ENCODE peak calls at places on chromosomes 4 and X, in seven cellular contexts. H, D, F, N, K, Z and J are unnamed samples.

GRCh38 chr4:730511-730910 is 24.9 kb downstream of the PCGF3 start:
- DNase-seq in H (no peak), D (no peak), F (peak), N (no peak), K (no peak), Z (no peak), J (no peak)

GRCh38 chr4:100461796-100462195 is 56.0 kb downstream of the EMCN start:
- DNase-seq in H (no peak), D (no peak), F (no peak), N (no peak), K (no peak), Z (no peak), J (no peak)

GRCh38 chr4:55661398-55662056 is 25.4 kb upstream of the NMU start:
- DNase-seq in H (no peak), D (no peak), F (no peak), N (no peak), K (no peak), Z (no peak), J (no peak)

GRCh38 chrX:148662014-148662413 is 161.6 kb downstream of the AFF2 start:
- DNase-seq in H (no peak), D (no peak), F (no peak), N (no peak), K (no peak), Z (no peak), J (no peak)

GRCh38 chrX:85977218-85977617 is 70.1 kb downstream of the CHM start:
- DNase-seq in H (no peak), D (no peak), F (no peak), N (no peak), K (no peak), Z (no peak), J (no peak)

GRCh38 chrX:38127961-38128360 is 92.7 kb downstream of the SRPX start:
- DNase-seq in H (no peak), D (no peak), F (no peak), N (no peak), K (no peak), Z (no peak), J (no peak)

GRCh38 chrX:54419559-54420302 is 20.5 kb upstream of the TSR2 start:
- DNase-seq in H (no peak), D (no peak), F (no peak), N (no peak), K (no peak), Z (no peak), J (no peak)

GRCh38 chrX:152904151-152905080 is 6.5 kb downstream of the ZNF185 start:
- DNase-seq in H (peak), D (peak), F (no peak), N (peak), K (peak), Z (peak), J (peak)

GRCh38 chrX:80173261-80173660 is 158.7 kb downstream of the TBX22 start:
- DNase-seq in H (no peak), D (no peak), F (no peak), N (no peak), K (no peak), Z (no peak), J (no peak)

GRCh38 chr4:101421393-101421792 is 74.1 kb upstream of the PPP3CA start:
- DNase-seq in H (peak), D (no peak), F (no peak), N (no peak), K (no peak), Z (no peak), J (no peak)

GRCh38 chrX:129654652-129655546 is at the start of gene APLN:
- DNase-seq in H (peak), D (peak), F (peak), N (peak), K (no peak), Z (peak), J (no peak)

GRCh38 chrX:17590892-17591740 is 146.2 kb upstream of the SCML1 start:
- DNase-seq in H (peak), D (peak), F (no peak), N (peak), K (no peak), Z (peak), J (peak)

GRCh38 chrX:23901065-23901464 is 6.7 kb downstream of the APOO start:
- DNase-seq in H (peak), D (no peak), F (no peak), N (peak), K (no peak), Z (peak), J (no peak)

GRCh38 chrX:102067966-102068723 is 57.3 kb upstream of the TCEAL2 start:
- DNase-seq in H (peak), D (peak), F (no peak), N (peak), K (no peak), Z (peak), J (peak)

GRCh38 chr4:183722738-183723560 is 63.9 kb downstream of the TRAPPC11 start:
- DNase-seq in H (peak), D (peak), F (peak), N (peak), K (no peak), Z (peak), J (peak)

GRCh38 chr4:108141213-108142045 is 27.3 kb downstream of the LEF1 start:
- DNase-seq in H (peak), D (no peak), F (no peak), N (no peak), K (no peak), Z (no peak), J (peak)

GRCh38 chr4:152052431-152053057 is 291.7 kb upstream of the GATB start:
- DNase-seq in H (no peak), D (no peak), F (no peak), N (peak), K (no peak), Z (peak), J (no peak)

GRCh38 chrX:81377329-81377728 is 175.4 kb downstream of the SH3BGRL start:
- DNase-seq in H (peak), D (no peak), F (no peak), N (peak), K (no peak), Z (peak), J (no peak)

GRCh38 chrX:134460861-134461218 is 875 bp downstream of the HPRT1 start:
- DNase-seq in H (peak), D (no peak), F (no peak), N (peak), K (no peak), Z (no peak), J (no peak)

GRCh38 chrX:20026278-20026677 is 35.4 kb upstream of the BCLAF3 start:
- DNase-seq in H (peak), D (no peak), F (no peak), N (peak), K (peak), Z (peak), J (no peak)

DNA sequence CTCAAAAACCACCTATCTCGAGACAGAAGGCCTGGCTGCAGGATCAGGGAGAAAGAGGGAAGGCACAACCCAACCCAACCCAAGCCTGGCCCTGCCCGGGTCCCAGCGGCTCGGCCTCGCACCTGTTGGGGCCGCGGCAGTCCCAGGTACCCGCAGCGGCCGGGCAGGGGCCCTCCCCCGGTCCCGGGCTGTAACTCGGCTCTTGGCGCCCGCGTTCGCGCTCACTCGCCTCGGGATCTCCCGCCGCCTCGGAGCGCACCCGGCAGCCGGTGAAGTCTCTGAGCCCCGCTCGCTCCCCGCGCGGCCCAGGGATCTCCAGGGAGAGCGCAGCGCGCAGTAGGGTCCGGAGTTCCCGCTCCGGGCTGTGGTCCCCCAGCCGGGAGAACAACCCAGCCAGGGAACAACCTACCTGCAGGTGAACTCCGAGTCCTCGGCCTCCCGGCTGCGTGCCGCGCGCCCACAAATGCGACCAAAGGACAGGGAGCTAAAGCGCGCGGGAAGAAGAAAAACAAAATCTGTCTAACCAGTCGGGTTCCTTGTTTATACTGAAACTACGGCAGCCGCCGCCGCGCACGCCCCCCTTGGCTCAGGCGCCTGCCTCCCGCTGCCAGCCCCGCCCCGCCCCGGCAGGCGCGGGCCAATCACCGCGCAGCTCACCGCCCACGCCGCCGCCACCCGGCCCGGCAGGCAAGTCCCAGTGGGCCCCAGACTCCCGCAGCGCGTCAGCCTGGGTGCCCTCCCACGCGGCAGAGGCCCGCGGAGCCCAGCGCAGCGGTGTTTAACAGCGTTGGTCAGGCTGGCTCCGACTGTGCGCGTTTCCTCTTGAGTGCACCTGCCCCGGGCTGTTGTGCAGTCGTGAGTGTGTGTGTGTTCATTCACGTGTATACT is at the start of gene RASGEF1B:
- DNase-seq in H (peak), D (peak), F (peak), N (peak), K (no peak), Z (peak), J (peak)
- TF ChIP-seq CTCF in H (no peak), D (no peak), F (no peak), N (no peak), K (no peak), Z (no peak), J (peak)

GRCh38 chr4:94175553-94176260 is 32.0 kb upstream of the SMARCAD1 start:
- DNase-seq in H (no peak), D (no peak), F (no peak), N (no peak), K (no peak), Z (no peak), J (no peak)

GRCh38 chr4:94168321-94168720 is 39.3 kb upstream of the SMARCAD1 start:
- DNase-seq in H (no peak), D (no peak), F (no peak), N (no peak), K (peak), Z (no peak), J (no peak)

GRCh38 chr4:94169803-94170372 is 37.8 kb upstream of the SMARCAD1 start:
- DNase-seq in H (no peak), D (no peak), F (peak), N (no peak), K (no peak), Z (no peak), J (no peak)

DNA sequence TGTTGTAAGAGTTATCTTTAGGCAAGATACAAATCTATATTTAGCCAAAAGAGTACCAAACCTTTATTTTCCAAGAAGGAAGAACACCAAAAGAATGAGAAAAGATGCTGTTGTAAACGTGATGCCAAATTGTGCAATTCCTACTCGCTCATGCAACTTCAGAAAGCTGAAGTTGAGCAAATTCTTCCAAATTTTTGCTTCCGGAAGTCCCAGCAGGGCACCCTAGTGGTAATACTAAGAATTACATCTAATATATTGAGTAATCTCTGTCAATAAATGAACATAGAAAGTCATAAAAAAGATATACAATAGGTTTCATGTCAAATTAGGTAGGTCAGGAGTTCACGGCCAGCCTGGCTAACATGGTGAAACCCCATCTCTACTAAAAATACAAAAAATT is 36.0 kb upstream of the SMARCAD1 start:
- DNase-seq in H (no peak), D (no peak), F (no peak), N (no peak), K (no peak), Z (no peak), J (no peak)
- TF ChIP-seq CTCF in H (peak), D (no peak), F (no peak), N (peak), K (no peak), Z (peak), J (peak)

GRCh38 chr4:160351018-160351417 is 1248.1 kb downstream of the RAPGEF2 start:
- DNase-seq in H (no peak), D (no peak), F (no peak), N (no peak), K (no peak), Z (no peak), J (no peak)

GRCh38 chr4:160352637-160353036 is 1249.8 kb downstream of the RAPGEF2 start:
- DNase-seq in H (no peak), D (no peak), F (no peak), N (no peak), K (no peak), Z (no peak), J (no peak)

GRCh38 chr4:160353548-160353947 is 1250.7 kb downstream of the RAPGEF2 start:
- DNase-seq in H (no peak), D (no peak), F (no peak), N (peak), K (no peak), Z (no peak), J (no peak)
- TF ChIP-seq CTCF in H (no peak), D (no peak), F (no peak), N (no peak), K (no peak), Z (no peak), J (no peak)

DNA sequence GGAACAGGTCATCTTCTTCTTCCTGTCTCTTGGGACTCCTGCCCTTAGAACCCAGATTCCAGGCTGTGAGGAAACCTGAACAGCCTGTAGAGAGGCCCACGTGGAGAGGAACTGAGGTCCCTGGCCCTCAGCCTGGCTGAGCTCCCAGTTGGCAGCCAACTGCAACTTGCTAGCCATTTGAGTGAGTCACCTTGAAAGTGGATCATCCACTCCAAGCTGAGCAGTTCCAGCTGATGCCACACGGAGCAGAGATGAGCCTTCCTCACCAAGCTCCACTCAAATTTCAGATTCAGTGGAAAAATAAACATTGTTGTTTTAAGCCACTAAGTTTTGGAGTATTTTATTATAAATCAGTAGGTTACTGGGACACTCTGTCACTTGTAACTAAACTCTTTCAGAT is 392.5 kb downstream of the BCOR start:
- DNase-seq in H (peak), D (peak), F (peak), N (peak), K (peak), Z (peak), J (no peak)
- TF ChIP-seq CTCF in H (peak), D (peak), F (peak), N (peak), K (peak), Z (peak), J (peak)

GRCh38 chrX:48852857-48853256 is 17.4 kb upstream of the PCSK1N start:
- DNase-seq in H (no peak), D (no peak), F (no peak), N (no peak), K (no peak), Z (no peak), J (no peak)

DNA sequence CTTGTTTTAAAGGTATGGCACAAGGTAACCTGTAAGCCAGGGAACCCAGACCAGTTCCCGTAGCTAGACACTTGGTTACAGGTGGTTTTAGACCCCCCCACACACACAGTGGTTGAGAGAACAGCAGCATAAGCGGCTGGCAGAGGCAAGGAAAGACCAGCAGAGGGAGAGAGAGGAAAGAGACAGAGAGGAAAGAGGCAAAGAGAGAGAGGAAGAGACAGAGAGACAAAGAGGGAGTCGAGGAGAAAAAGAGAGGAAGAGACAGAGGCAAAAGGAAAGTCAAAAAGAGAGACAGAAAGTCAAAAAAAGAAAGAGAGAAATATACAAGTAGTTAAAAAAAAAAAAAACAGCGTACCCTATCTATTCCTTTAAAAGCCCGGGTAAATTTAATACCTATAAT is 19.5 kb upstream of the PCSK1N start:
- DNase-seq in H (peak), D (no peak), F (no peak), N (no peak), K (no peak), Z (peak), J (no peak)
- TF ChIP-seq CTCF in H (peak), D (no peak), F (no peak), N (peak), K (peak), Z (peak), J (no peak)

GRCh38 chrX:99752776-99753175 is 657.3 kb downstream of the PCDH19 start:
- DNase-seq in H (no peak), D (no peak), F (no peak), N (no peak), K (no peak), Z (no peak), J (no peak)
- TF ChIP-seq CTCF in H (no peak), D (no peak), F (no peak), N (no peak), K (no peak), Z (no peak), J (no peak)

GRCh38 chr4:119688439-119688838 is 59.8 kb upstream of the PDE5A start:
- DNase-seq in H (no peak), D (no peak), F (no peak), N (no peak), K (no peak), Z (no peak), J (no peak)

GRCh38 chr4:119690871-119691270 is 62.3 kb upstream of the PDE5A start:
- DNase-seq in H (no peak), D (no peak), F (no peak), N (no peak), K (no peak), Z (no peak), J (no peak)

GRCh38 chr4:119693127-119693526 is 64.5 kb upstream of the PDE5A start:
- DNase-seq in H (peak), D (no peak), F (no peak), N (peak), K (no peak), Z (peak), J (no peak)

GRCh38 chr4:119695216-119695615 is 66.6 kb upstream of the PDE5A start:
- DNase-seq in H (no peak), D (no peak), F (no peak), N (no peak), K (no peak), Z (no peak), J (no peak)

GRCh38 chr4:119692001-119692400 is 63.4 kb upstream of the PDE5A start:
- DNase-seq in H (peak), D (no peak), F (no peak), N (peak), K (no peak), Z (peak), J (no peak)
- TF ChIP-seq CTCF in H (peak), D (no peak), F (no peak), N (peak), K (no peak), Z (peak), J (no peak)

GRCh38 chr4:4575284-4576211 is 33.7 kb upstream of the STX18 start:
- DNase-seq in H (peak), D (peak), F (peak), N (peak), K (no peak), Z (peak), J (peak)
- TF ChIP-seq CTCF in H (peak), D (peak), F (peak), N (peak), K (peak), Z (peak), J (peak)